ENCODE peak calls at places on chromosomes 2 and 18, in four cellular contexts. T, C, G and M are unnamed samples.

GRCh38 chr2:219171231-219171651 is 1.4 kb upstream of the SLC23A3 start:
- DNase-seq in T (no peak), C (peak), G (peak), M (peak)

GRCh38 chr2:160367887-160368286 is 125.7 kb downstream of the RBMS1 start:
- DNase-seq in T (peak), C (no peak), G (no peak), M (no peak)

GRCh38 chr2:109269956-109270757 is 141.2 kb downstream of the SH3RF3 start:
- DNase-seq in T (no peak), C (no peak), G (no peak), M (no peak)

GRCh38 chr2:224999784-225000183 is 42.5 kb downstream of the DOCK10 start:
- DNase-seq in T (no peak), C (no peak), G (no peak), M (no peak)

GRCh38 chr2:209062210-209062609 is 361.6 kb upstream of the MAP2 start:
- DNase-seq in T (no peak), C (no peak), G (no peak), M (no peak)

GRCh38 chr2:235619544-235619943 is 125.7 kb downstream of the AGAP1 start:
- DNase-seq in T (no peak), C (no peak), G (no peak), M (no peak)

GRCh38 chr18:54247488-54248175 is 21.7 kb upstream of the POLI start:
- DNase-seq in T (no peak), C (no peak), G (no peak), M (no peak)

GRCh38 chr2:15177103-15177502 is 384.0 kb downstream of the NBAS start:
- DNase-seq in T (peak), C (no peak), G (no peak), M (no peak)

GRCh38 chr2:75602724-75603342 is 42.1 kb upstream of the EVA1A start:
- DNase-seq in T (no peak), C (no peak), G (no peak), M (no peak)

GRCh38 chr2:235223011-235223410 is 270.8 kb upstream of the AGAP1 start:
- DNase-seq in T (no peak), C (no peak), G (no peak), M (no peak)

GRCh38 chr2:155377931-155378444 is 679.5 kb downstream of the KCNJ3 start:
- DNase-seq in T (no peak), C (no peak), G (no peak), M (no peak)

GRCh38 chr2:30243231-30243630 is 11.9 kb downstream of the LBH start:
- DNase-seq in T (no peak), C (no peak), G (no peak), M (no peak)

GRCh38 chr2:30237346-30238142 is 6.2 kb downstream of the LBH start:
- DNase-seq in T (no peak), C (no peak), G (no peak), M (no peak)

GRCh38 chr2:30239308-30240161 is 8.2 kb downstream of the LBH start:
- DNase-seq in T (no peak), C (peak), G (peak), M (peak)

GRCh38 chr2:30238143-30238800 is 6.9 kb downstream of the LBH start:
- DNase-seq in T (no peak), C (no peak), G (no peak), M (no peak)

DNA sequence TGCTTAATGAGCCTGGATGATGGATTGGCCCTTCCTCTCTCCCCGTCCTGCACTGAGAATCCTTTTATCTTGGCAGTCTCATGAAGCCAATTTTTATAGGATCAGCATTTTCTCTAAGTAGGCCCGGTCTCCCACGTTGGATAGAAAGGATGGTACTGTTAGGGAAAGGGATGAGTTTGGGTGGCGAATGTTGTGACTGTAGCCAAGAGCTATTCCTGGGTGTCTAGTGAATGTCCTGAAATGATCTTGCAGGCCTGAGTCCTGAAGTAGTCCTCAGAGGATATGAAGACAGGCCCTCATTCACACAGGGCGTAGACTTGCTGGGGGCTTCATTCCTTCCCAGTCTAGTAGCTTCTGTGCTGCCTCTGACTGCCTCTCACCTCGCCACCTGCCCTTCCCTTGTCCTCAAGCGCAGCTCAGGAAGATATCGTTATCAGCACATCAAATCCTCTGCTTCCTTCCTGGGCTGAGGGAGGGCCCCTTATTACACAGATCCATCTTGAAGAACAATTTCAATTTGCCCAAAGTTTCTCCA is 8.9 kb downstream of the LBH start:
- DNase-seq in T (no peak), C (no peak), G (no peak), M (no peak)
- TF ChIP-seq ATF3 in T (no peak), C (no peak), G (no peak), M (no peak)

GRCh38 chr2:99777656-99778290 is 288.0 kb upstream of the REV1 start:
- DNase-seq in T (no peak), C (no peak), G (no peak), M (no peak)

GRCh38 chr2:99775585-99775984 is 285.8 kb upstream of the REV1 start:
- DNase-seq in T (no peak), C (no peak), G (no peak), M (no peak)

GRCh38 chr2:99780276-99780675 is 290.5 kb upstream of the REV1 start:
- DNase-seq in T (no peak), C (no peak), G (no peak), M (no peak)

GRCh38 chr2:99776521-99777265 is 286.9 kb upstream of the REV1 start:
- DNase-seq in T (no peak), C (no peak), G (no peak), M (no peak)

GRCh38 chr2:99777266-99777640 is 287.4 kb upstream of the REV1 start:
- DNase-seq in T (no peak), C (no peak), G (no peak), M (no peak)
- TF ChIP-seq CBFB in T (no peak), C (no peak), G (no peak), M (no peak)

GRCh38 chr2:203876328-203876727 is 8.8 kb downstream of the CTLA4 start:
- DNase-seq in T (no peak), C (no peak), G (no peak), M (no peak)

GRCh38 chr2:203878060-203878459 is 10.5 kb downstream of the CTLA4 start:
- DNase-seq in T (no peak), C (no peak), G (no peak), M (no peak)

GRCh38 chr2:203875471-203875870 is 7.9 kb downstream of the CTLA4 start:
- DNase-seq in T (no peak), C (no peak), G (no peak), M (no peak)

DNA sequence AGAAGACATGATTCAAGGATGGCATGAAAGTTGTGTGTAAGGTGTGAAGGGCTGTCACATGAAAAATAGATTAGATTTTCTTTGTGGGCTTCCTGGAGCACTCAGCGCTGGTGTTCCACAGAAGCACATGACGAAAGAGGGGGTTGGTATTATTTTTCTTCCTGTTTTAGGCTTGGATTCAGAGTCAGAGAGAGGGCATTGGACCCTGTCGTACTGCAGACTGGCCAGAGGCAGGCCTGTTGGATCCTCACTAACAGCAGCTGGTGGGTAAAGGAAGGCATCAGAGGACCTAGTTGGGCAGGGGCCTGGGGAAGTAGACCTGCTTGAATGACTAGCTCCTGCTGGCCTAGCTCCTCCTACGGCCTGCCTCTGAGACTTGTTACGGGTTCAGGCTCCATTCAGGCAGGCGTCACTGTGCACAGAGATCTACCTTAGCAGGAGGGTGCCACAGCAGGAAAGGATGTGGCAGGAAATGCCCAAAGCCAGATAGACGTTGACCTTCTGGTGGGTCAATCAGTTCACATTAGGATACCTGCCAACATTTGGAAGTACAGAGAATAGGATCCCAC is 13.1 kb downstream of the CTLA4 start:
- DNase-seq in T (no peak), C (no peak), G (no peak), M (no peak)
- TF ChIP-seq ATF3 in T (no peak), C (no peak), G (no peak), M (no peak)

GRCh38 chr2:26430826-26431225 is 29.1 kb downstream of the DRC1 start:
- DNase-seq in T (no peak), C (no peak), G (no peak), M (no peak)
- TF ChIP-seq CBFB in T (no peak), C (no peak), G (no peak), M (no peak)

GRCh38 chr2:194128810-194129209 is 1528.2 kb upstream of the SLC39A10 start:
- DNase-seq in T (no peak), C (no peak), G (no peak), M (no peak)

GRCh38 chr2:194126418-194126817 is 1530.6 kb upstream of the SLC39A10 start:
- DNase-seq in T (no peak), C (no peak), G (no peak), M (no peak)
- TF ChIP-seq ATF3 in T (no peak), C (no peak), G (no peak), M (no peak)

GRCh38 chr2:101418704-101419663 is 31.7 kb upstream of the CREG2 start:
- DNase-seq in T (no peak), C (peak), G (peak), M (peak)
- TF ChIP-seq CBFB in T (no peak), C (no peak), G (no peak), M (no peak)

GRCh38 chr2:180367831-180368230 is 360.7 kb upstream of the CWC22 start:
- DNase-seq in T (no peak), C (no peak), G (no peak), M (no peak)
- TF ChIP-seq ATF3 in T (no peak), C (no peak), G (no peak), M (no peak)

GRCh38 chr2:26946841-26947784 is 23.3 kb upstream of the MAPRE3 start:
- DNase-seq in T (no peak), C (peak), G (peak), M (no peak)
- TF ChIP-seq CBFB in T (no peak), C (no peak), G (no peak), M (no peak)